ENCODE peak calls at places on chromosomes 12 and 14, in seven cellular contexts. One of them, this sample, is unnamed.

GRCh38 chr12:64034901-64035576 is 187.1 kb downstream of the KICS2 start:
- DNase-seq in A549: no peak
- DNase-seq in suprapubic skin: no peak
- DNase-seq in ovary: no peak
- DNase-seq in tibial nerve: no peak
- DNase-seq in SK-N-SH: no peak
- DNase-seq in sigmoid colon: no peak
- DNase-seq in this sample: no peak

GRCh38 chr14:75247286-75247922 is 31.2 kb upstream of the FOS start:
- DNase-seq in suprapubic skin: no peak
- DNase-seq in sigmoid colon: no peak
- DNase-seq in SK-N-SH: no peak
- DNase-seq in tibial nerve: no peak
- DNase-seq in A549: no peak
- DNase-seq in ovary: no peak
- DNase-seq in this sample: peak; percentile 44

GRCh38 chr12:122889658-122890561 is 6.0 kb downstream of the VPS37B start:
- DNase-seq in SK-N-SH: no peak
- DNase-seq in tibial nerve: no peak
- DNase-seq in sigmoid colon: no peak
- DNase-seq in suprapubic skin: no peak
- DNase-seq in A549: no peak
- DNase-seq in ovary: no peak
- DNase-seq in this sample: no peak

GRCh38 chr14:37397941-37398215 is 197.2 kb downstream of the FOXA1 start:
- DNase-seq in ovary: no peak
- DNase-seq in tibial nerve: no peak
- DNase-seq in SK-N-SH: no peak
- DNase-seq in suprapubic skin: no peak
- DNase-seq in A549: no peak
- DNase-seq in sigmoid colon: no peak
- DNase-seq in this sample: no peak

GRCh38 chr12:4615667-4616066 is 33.2 kb downstream of the AKAP3 start:
- DNase-seq in A549: no peak
- DNase-seq in SK-N-SH: no peak
- DNase-seq in tibial nerve: no peak
- DNase-seq in sigmoid colon: no peak
- DNase-seq in ovary: no peak
- DNase-seq in suprapubic skin: no peak
- DNase-seq in this sample: no peak

GRCh38 chr14:75049136-75049535 is 2.1 kb downstream of the MLH3 start:
- DNase-seq in SK-N-SH: no peak
- DNase-seq in tibial nerve: peak; percentile 29
- DNase-seq in A549: no peak
- DNase-seq in suprapubic skin: no peak
- DNase-seq in sigmoid colon: no peak
- DNase-seq in ovary: no peak
- DNase-seq in this sample: no peak

GRCh38 chr14:56135668-56136067 is 17.5 kb downstream of the PELI2 start:
- DNase-seq in suprapubic skin: no peak
- DNase-seq in sigmoid colon: no peak
- DNase-seq in SK-N-SH: no peak
- DNase-seq in ovary: no peak
- DNase-seq in A549: no peak
- DNase-seq in tibial nerve: no peak
- DNase-seq in this sample: no peak

GRCh38 chr12:25769076-25769945 is 189.2 kb upstream of the RASSF8 start:
- DNase-seq in suprapubic skin: no peak
- DNase-seq in A549: peak; percentile 40
- DNase-seq in tibial nerve: no peak
- DNase-seq in ovary: no peak
- DNase-seq in sigmoid colon: no peak
- DNase-seq in SK-N-SH: no peak
- DNase-seq in this sample: no peak

GRCh38 chr12:34405286-34406227 is 383.3 kb downstream of the ALG10 start:
- DNase-seq in tibial nerve: no peak
- DNase-seq in suprapubic skin: peak; percentile 38
- DNase-seq in SK-N-SH: peak; percentile 0
- DNase-seq in ovary: peak; percentile 5
- DNase-seq in sigmoid colon: peak; percentile 39
- DNase-seq in A549: no peak
- DNase-seq in this sample: peak; percentile 3

GRCh38 chr14:21997300-21997699 is 323.7 kb upstream of the OR4E1 start:
- DNase-seq in sigmoid colon: no peak
- DNase-seq in SK-N-SH: no peak
- DNase-seq in tibial nerve: no peak
- DNase-seq in ovary: no peak
- DNase-seq in suprapubic skin: no peak
- DNase-seq in A549: peak; percentile 65
- DNase-seq in this sample: no peak

GRCh38 chr12:74171478-74171909 is 366.1 kb upstream of the ATXN7L3B start:
- DNase-seq in sigmoid colon: peak; percentile 53
- DNase-seq in suprapubic skin: no peak
- DNase-seq in tibial nerve: no peak
- DNase-seq in SK-N-SH: no peak
- DNase-seq in A549: no peak
- DNase-seq in ovary: no peak
- DNase-seq in this sample: no peak

GRCh38 chr14:76726551-76726961 is 34.7 kb upstream of the VASH1 start:
- DNase-seq in ovary: no peak
- DNase-seq in tibial nerve: no peak
- DNase-seq in A549: no peak
- DNase-seq in sigmoid colon: no peak
- DNase-seq in suprapubic skin: no peak
- DNase-seq in SK-N-SH: no peak
- DNase-seq in this sample: no peak

GRCh38 chr14:102951799-102952198 is 29.3 kb downstream of the AMN start:
- DNase-seq in A549: no peak
- DNase-seq in SK-N-SH: no peak
- DNase-seq in suprapubic skin: no peak
- DNase-seq in sigmoid colon: no peak
- DNase-seq in ovary: no peak
- DNase-seq in tibial nerve: no peak
- DNase-seq in this sample: no peak

GRCh38 chr14:32201196-32201815 is 539 bp upstream of the RNU6-7 start:
- DNase-seq in A549: peak; percentile 86
- DNase-seq in sigmoid colon: peak; percentile 90
- DNase-seq in SK-N-SH: peak; percentile 84
- DNase-seq in ovary: peak; percentile 92
- DNase-seq in suprapubic skin: peak; percentile 86
- DNase-seq in tibial nerve: peak; percentile 63
- DNase-seq in this sample: peak; percentile 94

GRCh38 chr14:34222867-34223266 is 239.2 kb downstream of the SPTSSA start:
- DNase-seq in sigmoid colon: no peak
- DNase-seq in tibial nerve: no peak
- DNase-seq in SK-N-SH: peak; percentile 16
- DNase-seq in ovary: no peak
- DNase-seq in A549: no peak
- DNase-seq in suprapubic skin: no peak
- DNase-seq in this sample: no peak

GRCh38 chr14:22243971-22244581 is 344.9 kb downstream of the DAD1 start:
- DNase-seq in A549: no peak
- DNase-seq in SK-N-SH: no peak
- DNase-seq in suprapubic skin: no peak
- DNase-seq in ovary: no peak
- DNase-seq in tibial nerve: no peak
- DNase-seq in sigmoid colon: no peak
- DNase-seq in this sample: no peak

GRCh38 chr14:98897605-98898309 is 374.2 kb downstream of the BCL11B start:
- DNase-seq in SK-N-SH: no peak
- DNase-seq in sigmoid colon: peak; percentile 11
- DNase-seq in ovary: no peak
- DNase-seq in A549: no peak
- DNase-seq in suprapubic skin: no peak
- DNase-seq in tibial nerve: no peak
- DNase-seq in this sample: no peak

GRCh38 chr12:19183121-19183838 is 53.7 kb downstream of the PLEKHA5 start:
- DNase-seq in suprapubic skin: no peak
- DNase-seq in A549: peak; percentile 30
- DNase-seq in sigmoid colon: no peak
- DNase-seq in SK-N-SH: no peak
- DNase-seq in tibial nerve: no peak
- DNase-seq in ovary: no peak
- DNase-seq in this sample: no peak

GRCh38 chr14:24259282-24260025 is 3.5 kb downstream of the TGM1 start:
- DNase-seq in sigmoid colon: no peak
- DNase-seq in tibial nerve: no peak
- DNase-seq in suprapubic skin: peak; percentile 62
- DNase-seq in A549: no peak
- DNase-seq in ovary: peak; percentile 45
- DNase-seq in SK-N-SH: no peak
- DNase-seq in this sample: no peak

GRCh38 chr12:3187846-3188755 is 110.9 kb downstream of the TSPAN9 start:
- DNase-seq in ovary: no peak
- DNase-seq in SK-N-SH: no peak
- DNase-seq in suprapubic skin: no peak
- DNase-seq in tibial nerve: no peak
- DNase-seq in A549: no peak
- DNase-seq in sigmoid colon: no peak
- DNase-seq in this sample: no peak

DNA sequence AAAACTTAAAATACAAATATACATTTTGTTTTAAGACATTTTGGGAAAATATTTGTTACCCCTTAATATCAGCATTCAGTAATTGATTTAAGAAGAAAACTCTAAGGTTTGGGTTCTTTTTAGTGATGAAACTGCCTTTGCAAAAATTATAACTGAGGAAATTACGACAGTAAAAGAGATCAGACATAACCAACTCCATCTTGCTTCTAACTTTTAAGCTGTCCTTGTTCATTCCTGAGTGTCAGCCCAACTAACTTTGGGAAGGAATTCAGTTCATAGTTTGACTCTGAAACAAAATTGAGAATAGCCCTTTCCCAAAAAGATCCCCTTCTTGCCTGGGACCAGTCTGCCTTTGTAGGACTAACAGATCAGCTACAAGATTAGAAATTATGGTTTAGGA is 93.0 kb downstream of the TMTC1 start:
- DNase-seq in tibial nerve: no peak
- DNase-seq in A549: no peak
- DNase-seq in SK-N-SH: no peak
- DNase-seq in sigmoid colon: no peak
- DNase-seq in suprapubic skin: no peak
- DNase-seq in ovary: no peak
- DNase-seq in this sample: no peak
- TF ChIP-seq EP300 in tibial nerve: no peak
- TF ChIP-seq EP300 in A549: no peak
- TF ChIP-seq EP300 in SK-N-SH: no peak
- TF ChIP-seq EP300 in sigmoid colon: no peak
- TF ChIP-seq EP300 in suprapubic skin: no peak
- TF ChIP-seq EP300 in ovary: no peak
- TF ChIP-seq EP300 in this sample: no peak

GRCh38 chr12:68621092-68622081 is 10.7 kb downstream of the RAP1B start:
- DNase-seq in tibial nerve: no peak
- DNase-seq in ovary: no peak
- DNase-seq in suprapubic skin: no peak
- DNase-seq in sigmoid colon: no peak
- DNase-seq in A549: no peak
- DNase-seq in SK-N-SH: no peak
- DNase-seq in this sample: no peak
- H3K27ac ChIP-seq in tibial nerve: no peak overlapping the region
- H3K27ac ChIP-seq in ovary: no peak overlapping the region
- H3K27ac ChIP-seq in suprapubic skin: no peak overlapping the region
- H3K27ac ChIP-seq in sigmoid colon: peak overlapping the region; percentile 55
- H3K27ac ChIP-seq in A549: no peak overlapping the region
- H3K27ac ChIP-seq in SK-N-SH: no peak overlapping the region
- H3K27ac ChIP-seq in this sample: no peak overlapping the region

GRCh38 chr12:120853188-120853587 is 51.0 kb downstream of the SPPL3 start:
- DNase-seq in sigmoid colon: no peak
- DNase-seq in tibial nerve: no peak
- DNase-seq in SK-N-SH: no peak
- DNase-seq in ovary: no peak
- DNase-seq in suprapubic skin: no peak
- DNase-seq in A549: no peak
- DNase-seq in this sample: no peak

GRCh38 chr12:120858306-120859088 is 45.7 kb downstream of the SPPL3 start:
- DNase-seq in tibial nerve: no peak
- DNase-seq in sigmoid colon: no peak
- DNase-seq in ovary: no peak
- DNase-seq in suprapubic skin: no peak
- DNase-seq in SK-N-SH: no peak
- DNase-seq in A549: no peak
- DNase-seq in this sample: no peak

GRCh38 chr12:120854804-120855203 is 49.4 kb downstream of the SPPL3 start:
- DNase-seq in sigmoid colon: no peak
- DNase-seq in SK-N-SH: no peak
- DNase-seq in A549: no peak
- DNase-seq in ovary: no peak
- DNase-seq in tibial nerve: no peak
- DNase-seq in suprapubic skin: no peak
- DNase-seq in this sample: no peak

GRCh38 chr12:120855823-120856589 is 48.2 kb downstream of the SPPL3 start:
- DNase-seq in ovary: no peak
- DNase-seq in sigmoid colon: no peak
- DNase-seq in tibial nerve: no peak
- DNase-seq in SK-N-SH: no peak
- DNase-seq in A549: no peak
- DNase-seq in suprapubic skin: no peak
- DNase-seq in this sample: no peak

GRCh38 chr12:120856980-120857379 is 47.2 kb downstream of the SPPL3 start:
- DNase-seq in tibial nerve: no peak
- DNase-seq in suprapubic skin: no peak
- DNase-seq in A549: no peak
- DNase-seq in ovary: no peak
- DNase-seq in SK-N-SH: no peak
- DNase-seq in sigmoid colon: no peak
- DNase-seq in this sample: no peak
- TF ChIP-seq CTCF in tibial nerve: no peak
- TF ChIP-seq CTCF in suprapubic skin: no peak
- TF ChIP-seq CTCF in A549: peak; percentile 25
- TF ChIP-seq CTCF in ovary: no peak
- TF ChIP-seq CTCF in SK-N-SH: peak; percentile 22
- TF ChIP-seq CTCF in sigmoid colon: no peak
- TF ChIP-seq CTCF in this sample: no peak

DNA sequence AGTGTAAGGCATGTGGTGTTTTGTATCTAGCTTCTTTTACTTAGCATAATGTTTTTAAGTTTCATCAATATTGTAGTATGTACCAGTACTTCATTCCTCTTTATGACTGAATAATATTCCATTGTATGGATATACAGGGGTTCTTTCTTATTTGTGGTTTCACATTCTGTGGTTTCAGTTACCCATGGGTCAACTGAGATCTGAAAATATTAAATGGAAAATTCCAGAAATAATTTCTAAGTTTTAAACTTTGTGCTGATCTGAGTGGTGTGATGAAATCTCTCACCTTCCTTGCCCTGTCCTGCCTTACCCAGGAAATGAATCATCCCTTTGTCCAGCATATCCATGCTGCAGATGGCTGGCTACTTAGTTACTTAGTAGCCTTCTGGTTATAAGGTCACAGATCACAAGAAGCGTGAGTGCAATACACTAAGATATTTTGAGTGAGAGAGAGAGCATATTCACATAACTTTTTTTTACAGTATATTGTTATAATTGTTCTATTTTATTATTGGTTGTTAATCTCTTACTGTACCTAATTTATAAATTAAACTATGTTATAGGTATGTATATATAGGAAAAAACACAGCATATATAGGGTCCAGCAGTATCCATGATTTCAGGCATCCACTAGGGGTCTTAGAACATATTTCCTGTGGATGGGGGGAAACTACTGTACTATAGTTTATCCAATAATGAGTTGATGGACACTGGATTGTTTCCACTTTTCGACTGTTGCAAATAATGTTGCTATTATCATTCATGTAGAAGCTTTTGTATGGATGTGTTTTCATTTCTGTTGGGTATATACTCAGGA is 59.6 kb upstream of the LRTM2 start:
- DNase-seq in SK-N-SH: no peak
- DNase-seq in A549: peak; percentile 79
- DNase-seq in suprapubic skin: no peak
- DNase-seq in tibial nerve: no peak
- DNase-seq in ovary: no peak
- DNase-seq in sigmoid colon: no peak
- DNase-seq in this sample: no peak
- TF ChIP-seq EP300 in SK-N-SH: no peak
- TF ChIP-seq EP300 in A549: peak; percentile 40
- TF ChIP-seq EP300 in suprapubic skin: no peak
- TF ChIP-seq EP300 in tibial nerve: peak; percentile 30
- TF ChIP-seq EP300 in ovary: no peak
- TF ChIP-seq EP300 in sigmoid colon: no peak
- TF ChIP-seq EP300 in this sample: no peak

This sample was measured in transverse colon.